ENCODE peak calls at places on chromosomes 7 and 10, in ten cellular contexts. T is astrocyte; U is keratinocyte; J is kidney; K is fibroblast of lung; G is spleen; B is uterus; D is cardiac muscle cell; W is tibial artery; Q is CD4-positive, alpha-beta memory T cell. R is an unnamed sample. For H3K4me1, the result is how much of the 10 kb centered on the place peaks cover.

GRCh38 chr7:64307254-64308018 is 6.3 kb upstream of the ZNF736 start:
- DNase-seq in T (peak), Q (peak), W (peak), B (peak), D (peak), K (peak), G (peak), U (no peak), J (peak), R (peak)

GRCh38 chr7:102064361-102065025 is 222.2 kb upstream of the SH2B2 start:
- DNase-seq in Q (no peak), G (peak), W (no peak), J (peak), T (no peak), B (no peak), K (no peak), D (no peak), U (peak), R (no peak)

GRCh38 chr7:17331891-17332501 is 33.5 kb downstream of the AHR start:
- DNase-seq in T (no peak), K (no peak), B (no peak), U (no peak), W (no peak), G (no peak), D (no peak), J (no peak), Q (no peak), R (no peak)

GRCh38 chr7:138935438-138936079 is 45.6 kb downstream of the KIAA1549 start:
- DNase-seq in Q (no peak), W (no peak), J (no peak), K (peak), T (peak), D (peak), B (no peak), U (peak), G (no peak), R (no peak)

GRCh38 chr7:98821348-98821747 is 48.5 kb downstream of the TMEM130 start:
- DNase-seq in U (no peak), J (no peak), B (no peak), Q (no peak), W (no peak), D (no peak), T (no peak), K (no peak), G (no peak), R (no peak)

GRCh38 chr10:24891823-24892222 is 60.6 kb downstream of the PRTFDC1 start:
- DNase-seq in K (peak), B (no peak), G (no peak), J (no peak), U (no peak), T (peak), W (no peak), D (no peak), Q (no peak), R (no peak)

GRCh38 chr7:133887459-133887858 is 239.7 kb upstream of the LRGUK start:
- DNase-seq in B (no peak), G (no peak), U (no peak), J (no peak), D (no peak), W (no peak), Q (no peak), K (no peak), T (peak), R (no peak)

GRCh38 chr10:118027397-118027796 is 19.3 kb downstream of the RAB11FIP2 start:
- DNase-seq in G (no peak), U (no peak), K (no peak), Q (no peak), W (no peak), B (no peak), D (no peak), T (no peak), J (no peak), R (no peak)

GRCh38 chr7:154484406-154484805 is 432.2 kb downstream of the DPP6 start:
- DNase-seq in Q (no peak), K (no peak), G (no peak), D (no peak), W (no peak), U (no peak), J (no peak), T (no peak), B (no peak), R (no peak)

GRCh38 chr7:43954524-43955228 is 28.4 kb downstream of the UBE2D4 start:
- DNase-seq in G (no peak), T (peak), J (no peak), K (peak), Q (no peak), D (peak), W (no peak), U (no peak), B (no peak), R (no peak)

GRCh38 chr10:122102146-122102866 is 113.3 kb downstream of the TACC2 start:
- DNase-seq in W (no peak), Q (no peak), K (no peak), B (no peak), G (no peak), U (no peak), T (no peak), J (no peak), D (no peak), R (no peak)

GRCh38 chr7:30802812-30803211 is 31.6 kb downstream of the MINDY4 start:
- DNase-seq in G (no peak), D (no peak), T (no peak), W (no peak), B (no peak), U (no peak), K (no peak), J (no peak), Q (no peak), R (no peak)

GRCh38 chr7:30799206-30799975 is 28.2 kb downstream of the MINDY4 start:
- DNase-seq in U (peak), W (peak), K (peak), G (no peak), D (no peak), Q (no peak), T (peak), B (peak), J (no peak), R (no peak)

GRCh38 chr7:30799976-30800661 is 28.9 kb downstream of the MINDY4 start:
- DNase-seq in J (no peak), D (no peak), K (no peak), U (no peak), Q (no peak), B (no peak), G (no peak), T (no peak), W (no peak), R (no peak)

GRCh38 chr7:30804078-30804661 is 33.0 kb downstream of the MINDY4 start:
- DNase-seq in U (no peak), T (peak), D (no peak), J (no peak), Q (no peak), K (peak), W (no peak), B (no peak), G (no peak), R (no peak)

GRCh38 chr7:30800785-30801252 is 29.6 kb downstream of the MINDY4 start:
- DNase-seq in K (peak), D (peak), G (no peak), T (peak), B (peak), J (no peak), U (no peak), Q (peak), W (peak), R (no peak)
- H3K4me1 ChIP-seq in K (half or more), D (under half), G (under half), T (half or more), B (under half), J (under half), U (half or more), Q (under half), W (half or more), R (under half)

DNA sequence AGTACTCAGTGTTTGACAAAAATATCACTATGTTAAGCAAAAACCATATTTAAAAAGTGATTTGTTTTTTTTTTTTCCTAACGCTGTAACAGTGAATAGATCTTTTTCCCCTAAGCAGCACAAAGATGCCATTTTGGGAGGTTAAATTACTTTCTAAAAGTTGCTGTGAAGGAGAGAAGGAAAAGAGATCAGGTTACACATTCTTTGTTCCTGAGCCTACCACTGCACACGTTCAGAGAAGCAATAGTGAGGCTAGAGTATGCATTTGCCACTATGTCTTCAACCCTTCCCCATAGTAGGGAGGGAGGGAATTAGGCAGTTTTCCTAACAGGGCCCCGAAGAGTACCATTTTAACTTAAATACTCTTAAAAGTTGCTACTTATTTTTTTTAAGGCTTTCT is 38.9 kb downstream of the BMPR1A start:
- DNase-seq in U (no peak), K (peak), T (peak), W (no peak), D (peak), J (no peak), G (no peak), B (no peak), Q (no peak), R (no peak)
- H3K4me3 ChIP-seq in U (no peak), K (no peak), T (no peak), W (no peak), D (peak), J (no peak), G (no peak), B (no peak), Q (no peak), R (no peak)

GRCh38 chr10:43160067-43160918 is 22.0 kb downstream of the CSGALNACT2 start:
- DNase-seq in J (no peak), Q (no peak), B (no peak), T (peak), W (no peak), K (peak), U (peak), D (no peak), G (no peak), R (no peak)
- H3K4me1 ChIP-seq in J (under half), Q (under half), B (under half), T (under half), W (under half), K (under half), U (under half), D (under half), G (under half), R (under half)

GRCh38 chr10:15166325-15166724 is 2.2 kb downstream of the NMT2 start:
- DNase-seq in W (no peak), G (no peak), B (no peak), J (no peak), Q (no peak), T (peak), U (no peak), D (no peak), K (no peak), R (no peak)
- H3K4me3 ChIP-seq in W (no peak), G (no peak), B (no peak), J (no peak), Q (no peak), T (peak), U (peak), D (no peak), K (peak), R (peak)